ENCODE peak calls at places on chromosomes 3 and 15, in five cellular contexts. O is H1, L is neuronal stem cell, X is GM12878, H is PC-3. R is an unnamed sample.
A peak's percentile ranks its signal among the peaks of the same experiment; 100 is the strongest.

GRCh38 chr3:70861855-70862254 is 549.4 kb upstream of the MDFIC2 start:
- DNase-seq in O (no peak), L (no peak), X (no peak), H (peak; percentile 33), R (no peak)

GRCh38 chr3:136277115-136277514 is 27.0 kb downstream of the PCCB start:
- DNase-seq in O (no peak), L (no peak), X (no peak), H (no peak), R (no peak)

GRCh38 chr3:56858331-56858730 is 56.6 kb upstream of the ARHGEF3 start:
- DNase-seq in O (no peak), L (no peak), X (no peak), H (no peak), R (no peak)

GRCh38 chr3:50246517-50246954 is 10.5 kb downstream of the GNAI2 start:
- DNase-seq in O (no peak), L (no peak), X (no peak), H (peak; percentile 84), R (peak; percentile 78)

GRCh38 chr3:117927831-117928230 is 1106.8 kb downstream of the IGSF11 start:
- DNase-seq in O (no peak), L (no peak), X (no peak), H (no peak), R (no peak)

GRCh38 chr15:41501191-41501917 is 7.7 kb downstream of the ITPKA start:
- DNase-seq in O (no peak), L (peak; percentile 26), X (no peak), H (no peak), R (no peak)

GRCh38 chr3:28139967-28140634 is 101.3 kb upstream of the CMC1 start:
- DNase-seq in O (no peak), L (no peak), X (no peak), H (peak; percentile 73), R (no peak)

GRCh38 chr3:110454066-110454465 is 617.5 kb upstream of the NECTIN3 start:
- DNase-seq in O (no peak), L (no peak), X (no peak), H (no peak), R (no peak)

GRCh38 chr3:53921296-53921695 is 29.6 kb upstream of the SELENOK start:
- DNase-seq in O (no peak), L (no peak), X (no peak), H (peak; percentile 35), R (no peak)

GRCh38 chr3:166660962-166661361 is 719.1 kb downstream of the ZBBX start:
- DNase-seq in O (no peak), L (no peak), X (no peak), H (no peak), R (no peak)

GRCh38 chr3:42501321-42501680 is 1.1 kb upstream of the VIPR1 start:
- DNase-seq in O (no peak), L (no peak), X (no peak), H (no peak), R (no peak)

GRCh38 chr3:189355481-189356201 is 183.9 kb downstream of the TPRG1 start:
- DNase-seq in O (no peak), L (no peak), X (no peak), H (peak; percentile 84), R (peak; percentile 31)

GRCh38 chr3:38110314-38111050 is 26.4 kb downstream of the ACAA1 start:
- DNase-seq in O (no peak), L (no peak), X (no peak), H (no peak), R (no peak)

GRCh38 chr3:1118074-1118473 is 25.2 kb downstream of the CNTN6 start:
- DNase-seq in O (no peak), L (no peak), X (no peak), H (peak; percentile 27), R (no peak)

GRCh38 chr15:28907338-28907961 is 21.7 kb downstream of the APBA2 start:
- DNase-seq in O (no peak), L (no peak), X (no peak), H (no peak), R (no peak)

GRCh38 chr3:54322354-54322753 is 200.0 kb downstream of the CACNA2D3 start:
- DNase-seq in O (no peak), L (no peak), X (no peak), H (no peak), R (no peak)

GRCh38 chr3:64717872-64718613 is 30.2 kb upstream of the ADAMTS9 start:
- DNase-seq in O (no peak), L (no peak), X (no peak), H (peak; percentile 4), R (no peak)

GRCh38 chr3:183808355-183808754 is 17.0 kb downstream of the MAP6D1 start:
- DNase-seq in O (no peak), L (no peak), X (no peak), H (no peak), R (no peak)

GRCh38 chr3:14803101-14803980 is 15.4 kb upstream of the FGD5 start:
- DNase-seq in O (no peak), L (no peak), X (no peak), H (peak; percentile 48), R (peak; percentile 58)

GRCh38 chr3:126516152-126516935 is 1.2 kb downstream of the UROC1 start:
- DNase-seq in O (no peak), L (no peak), X (no peak), H (no peak), R (no peak)

GRCh38 chr3:107680698-107681097 is 157.9 kb downstream of the BBX start:
- DNase-seq in O (no peak), L (no peak), X (no peak), H (peak; percentile 11), R (no peak)

GRCh38 chr3:185309795-185310194 is 53.1 kb upstream of the MAP3K13 start:
- DNase-seq in O (no peak), L (no peak), X (no peak), H (no peak), R (no peak)

GRCh38 chr3:177905173-177905894 is 630.9 kb upstream of the KCNMB2 start:
- DNase-seq in O (no peak), L (no peak), X (no peak), H (peak; percentile 15), R (no peak)

GRCh38 chr15:51334011-51334426 is 4.4 kb downstream of the CYP19A1 start:
- DNase-seq in O (no peak), L (no peak), X (no peak), H (no peak), R (no peak)

GRCh38 chr15:90239371-90239770 is 5.4 kb downstream of the GDPGP1 start:
- DNase-seq in O (no peak), L (no peak), X (no peak), H (no peak), R (no peak)

GRCh38 chr3:61919371-61919770 is 358.0 kb downstream of the PTPRG start:
- DNase-seq in O (no peak), L (no peak), X (no peak), H (no peak), R (no peak)

GRCh38 chr3:115648559-115648958 is 25.2 kb downstream of the GAP43 start:
- DNase-seq in O (no peak), L (no peak), X (no peak), H (no peak), R (no peak)

GRCh38 chr15:68411276-68411675 is 20.7 kb downstream of the ITGA11 start:
- DNase-seq in O (no peak), L (no peak), X (no peak), H (no peak), R (no peak)

GRCh38 chr3:195709676-195710085 is 11.1 kb upstream of the MUC20 start:
- DNase-seq in O (no peak), L (no peak), X (no peak), H (no peak), R (no peak)

GRCh38 chr3:11099306-11099705 is 55.0 kb upstream of the HRH1 start:
- DNase-seq in O (no peak), L (no peak), X (no peak), H (no peak), R (no peak)

GRCh38 chr3:129543156-129543790 is at the start of gene H1-8:
- DNase-seq in O (no peak), L (no peak), X (no peak), H (no peak), R (no peak)

GRCh38 chr3:129543999-129544398 is 1.0 kb downstream of the H1-8 start:
- DNase-seq in O (no peak), L (no peak), X (no peak), H (no peak), R (no peak)

GRCh38 chr3:129539201-129539600 is 3.8 kb upstream of the H1-8 start:
- DNase-seq in O (no peak), L (no peak), X (no peak), H (no peak), R (no peak)

GRCh38 chr3:129542747-129543146 is 228 bp upstream of the H1-8 start:
- DNase-seq in O (no peak), L (no peak), X (no peak), H (no peak), R (no peak)

GRCh38 chr3:129540776-129541516 is 2.0 kb upstream of the H1-8 start:
- DNase-seq in O (no peak), L (no peak), X (no peak), H (no peak), R (no peak)
- H3K27ac ChIP-seq in O (no peak overlapping the region), L (no peak overlapping the region), X (no peak overlapping the region), H (no peak overlapping the region), R (no peak overlapping the region)

DNA sequence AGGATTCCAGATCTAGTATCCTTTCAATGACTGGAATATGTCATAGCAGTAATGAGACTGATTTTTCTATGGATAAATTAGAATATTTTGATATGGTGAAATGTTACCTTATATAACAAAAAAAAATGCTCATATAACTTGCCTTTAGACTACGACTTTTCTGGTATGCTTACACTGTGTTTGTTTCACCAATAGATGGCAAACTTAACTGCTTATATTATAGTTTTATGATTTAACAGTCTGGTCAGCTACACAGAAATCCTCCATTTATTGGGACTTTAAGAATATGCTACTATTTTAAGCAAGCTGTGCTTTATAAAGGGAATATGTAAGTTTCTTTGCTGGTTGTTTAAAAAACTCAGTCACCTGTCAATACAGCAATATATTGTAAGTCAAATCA is 205.6 kb downstream of the VGLL3 start:
- DNase-seq in O (no peak), L (no peak), X (no peak), H (peak; percentile 54), R (no peak)
- H3K4me2 ChIP-seq in O (no peak overlapping the region), L (no peak overlapping the region), X (no peak overlapping the region), H (no peak overlapping the region), R (no peak overlapping the region)

DNA sequence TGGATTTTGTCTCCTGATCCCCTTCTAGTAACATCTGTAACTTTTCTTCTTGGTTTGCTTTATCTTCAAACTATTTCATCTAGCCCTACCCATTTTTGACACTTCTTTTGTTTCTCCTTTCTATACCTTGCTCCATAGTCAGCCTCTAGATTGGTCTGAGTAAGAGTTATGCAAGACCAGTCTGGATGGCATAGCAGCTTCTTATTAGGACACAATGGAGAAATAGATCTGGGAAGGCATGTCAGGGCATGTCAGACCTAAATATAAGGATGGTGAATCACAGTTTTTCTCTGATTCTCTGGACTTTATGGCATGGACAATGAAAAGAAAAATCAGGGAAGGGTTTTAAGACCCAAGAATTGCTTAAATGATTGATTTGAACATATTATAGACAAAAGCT is 452.5 kb downstream of the RAP2B start:
- DNase-seq in O (no peak), L (no peak), X (no peak), H (no peak), R (peak; percentile 37)
- H3K27ac ChIP-seq in O (peak overlapping the region; percentile 55), L (no peak overlapping the region), X (no peak overlapping the region), H (no peak overlapping the region), R (peak overlapping the region; percentile 30)

DNA sequence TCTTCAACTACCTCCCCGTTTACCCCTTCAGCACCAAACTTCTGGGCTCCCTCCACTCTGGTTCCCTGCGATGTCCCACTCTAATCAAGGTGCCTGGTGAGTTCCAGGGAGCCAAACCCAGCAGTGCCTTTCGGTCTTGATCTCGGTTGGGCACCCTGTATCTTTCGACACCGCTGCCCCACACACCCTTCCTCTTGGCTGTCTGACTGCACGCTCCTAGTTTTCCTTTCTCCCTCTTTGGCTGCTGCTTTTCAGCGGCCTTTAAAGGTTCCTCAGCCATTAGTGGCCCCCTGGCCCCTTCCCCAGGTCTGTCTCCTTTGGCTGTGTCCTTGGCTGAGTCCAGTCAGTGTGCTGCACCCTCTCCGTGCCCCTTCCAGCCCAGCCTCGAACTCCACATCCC is 784 bp downstream of the TTLL3 start:
- DNase-seq in O (no peak), L (no peak), X (no peak), H (no peak), R (no peak)
- H3K4me2 ChIP-seq in O (peak overlapping the region; percentile 84), L (no peak overlapping the region), X (no peak overlapping the region), H (peak overlapping the region; percentile 99), R (peak overlapping the region; percentile 99)

R was measured in A549.